ENCODE peak calls at places on chromosomes 7 and 10, in eight cellular contexts. H, J, K, X, E, D, Q and R are unnamed samples.

GRCh38 chr10:132117636-132118190 is 52.0 kb downstream of the JAKMIP3 start:
- DNase-seq in E (no peak), H (no peak), Q (no peak), X (no peak), D (no peak), J (no peak), K (no peak), R (no peak)

GRCh38 chr10:130193493-130194193 is 57.5 kb downstream of the GLRX3 start:
- DNase-seq in Q (no peak), H (no peak), E (peak; percentile 7), X (no peak), D (no peak), J (no peak), K (no peak), R (no peak)

GRCh38 chr7:22109761-22110160 is 164.1 kb upstream of the CDCA7L start:
- DNase-seq in J (peak; percentile 65), E (peak; percentile 37), H (peak; percentile 44), D (peak; percentile 59), X (no peak), K (no peak), Q (peak; percentile 52), R (peak; percentile 55)

GRCh38 chr10:69721690-69722310 is 79.9 kb upstream of the COL13A1 start:
- DNase-seq in K (no peak), X (no peak), E (peak; percentile 61), Q (peak; percentile 39), H (no peak), D (no peak), J (no peak), R (no peak)

GRCh38 chr7:26151650-26151952 is 397 bp upstream of the NFE2L3 start:
- DNase-seq in K (no peak), Q (no peak), D (no peak), X (no peak), E (no peak), J (no peak), H (no peak), R (no peak)

GRCh38 chr7:14381306-14381705 is 391.8 kb upstream of the ETV1 start:
- DNase-seq in H (no peak), Q (no peak), D (no peak), J (no peak), X (no peak), E (peak; percentile 41), K (no peak), R (no peak)

GRCh38 chr10:89426230-89426868 is 12.0 kb downstream of the IFIT5 start:
- DNase-seq in K (no peak), D (peak; percentile 72), J (peak; percentile 64), X (no peak), H (no peak), Q (peak; percentile 60), E (peak; percentile 75), R (no peak)

GRCh38 chr10:84214612-84215235 is 10.6 kb downstream of the LRIT2 start:
- DNase-seq in X (peak; percentile 15), D (no peak), Q (peak; percentile 60), J (peak; percentile 70), K (no peak), H (peak; percentile 54), E (no peak), R (peak; percentile 52)

GRCh38 chr7:95904099-95904498 is 131.7 kb downstream of the DYNC1I1 start:
- DNase-seq in E (no peak), K (no peak), X (no peak), D (no peak), J (no peak), H (no peak), Q (no peak), R (peak; percentile 20)

GRCh38 chr7:65251851-65252620 is 121.6 kb upstream of the ZNF92 start:
- DNase-seq in E (peak; percentile 19), K (peak; percentile 14), H (peak; percentile 53), X (no peak), Q (peak; percentile 89), J (no peak), D (peak; percentile 85), R (peak; percentile 76)

DNA sequence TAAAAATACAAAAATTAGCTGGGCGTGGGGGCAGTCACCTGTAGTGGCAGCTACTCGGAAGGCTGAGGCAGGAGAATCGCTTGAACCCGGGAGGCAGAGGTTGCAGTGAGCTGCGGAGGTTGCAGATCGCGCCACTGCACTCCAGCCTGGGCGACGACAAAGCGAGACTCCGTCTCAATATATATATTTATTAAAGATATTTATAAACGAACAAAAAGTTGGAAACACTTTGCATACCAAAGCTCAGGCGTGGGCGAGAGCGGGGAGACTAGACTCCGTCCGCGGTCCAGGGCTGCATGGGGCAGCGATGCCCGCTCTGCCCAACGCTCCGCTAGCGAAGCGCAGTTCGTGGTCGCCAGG is 7.9 kb upstream of the CRYGN start:
- DNase-seq in D (no peak), E (no peak), J (no peak), Q (no peak), K (no peak), H (no peak), X (no peak), R (no peak)
- H3K4me3 ChIP-seq in D (peak overlapping the region; percentile 25), E (no peak overlapping the region), J (no peak overlapping the region), Q (peak overlapping the region; percentile 53), K (peak overlapping the region; percentile 41), H (peak overlapping the region; percentile 46), X (peak overlapping the region; percentile 56), R (peak overlapping the region; percentile 45)

DNA sequence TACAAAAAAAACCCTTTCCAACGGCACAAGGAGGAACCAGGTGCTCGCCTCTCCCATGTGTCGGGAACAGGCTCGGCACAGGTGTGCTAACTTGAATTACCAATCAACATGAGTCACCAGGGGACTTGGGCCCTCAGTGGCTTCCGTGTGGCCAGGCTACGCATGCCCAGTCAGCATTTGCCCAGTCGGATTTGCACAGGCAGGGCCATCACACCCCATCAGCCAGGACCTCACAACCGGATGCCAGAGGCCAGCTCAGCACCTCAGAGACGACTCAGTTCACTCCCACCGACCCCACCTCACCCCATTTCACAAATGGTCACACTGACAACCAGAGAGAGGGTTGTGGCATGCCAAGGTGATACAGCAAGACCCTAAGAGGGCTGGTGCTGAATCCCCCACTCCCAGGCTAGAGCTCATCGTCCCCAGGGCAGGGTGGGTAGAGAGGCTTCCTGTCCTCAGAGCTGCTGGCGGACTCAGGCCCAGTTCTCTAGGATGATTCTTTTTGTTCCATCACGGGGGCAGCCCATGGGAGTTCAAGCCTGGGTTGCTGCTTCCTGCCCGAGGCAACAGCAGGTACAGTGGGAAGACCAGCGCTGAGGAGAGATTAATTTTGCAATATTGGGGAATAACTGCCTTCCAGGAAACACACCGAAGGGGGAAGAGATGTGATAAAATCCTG is 13.6 kb downstream of the ANXA11 start:
- DNase-seq in E (no peak), Q (no peak), J (no peak), D (no peak), H (peak; percentile 92), X (no peak), K (no peak), R (no peak)
- H3K27ac ChIP-seq in E (no peak overlapping the region), Q (no peak overlapping the region), J (no peak overlapping the region), D (no peak overlapping the region), H (peak overlapping the region; percentile 73), X (no peak overlapping the region), K (no peak overlapping the region), R (no peak overlapping the region)

DNA sequence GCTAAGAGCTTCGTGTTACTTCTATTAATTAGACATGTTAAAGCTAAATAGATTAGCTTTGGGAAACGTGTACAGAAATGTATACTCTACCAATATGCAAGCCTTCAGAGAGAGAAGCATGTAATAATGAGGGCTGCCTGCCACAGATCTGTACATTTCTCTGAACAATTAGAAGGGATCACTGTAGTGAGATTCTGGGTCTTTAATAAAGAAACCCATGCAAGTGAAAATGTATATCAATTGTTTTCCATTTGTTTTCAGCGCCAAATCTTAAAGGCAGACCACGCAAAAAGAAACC is 149.1 kb downstream of the ARID5B start:
- DNase-seq in X (no peak), E (no peak), H (no peak), J (no peak), K (no peak), D (no peak), Q (no peak), R (no peak)
- H3K4me1 ChIP-seq in X (peaks cover 75% of the 10 kb centered on the region), E (peaks cover 19% of the 10 kb centered on the region), H (peaks cover 4% of the 10 kb centered on the region), J (peaks cover 65% of the 10 kb centered on the region), K (peaks cover 13% of the 10 kb centered on the region), D (peaks cover 43% of the 10 kb centered on the region), Q (peaks cover 11% of the 10 kb centered on the region), R (peaks cover 56% of the 10 kb centered on the region)

GRCh38 chr7:99576251-99576650 is 17.8 kb downstream of the ZNF655 start:
- DNase-seq in J (no peak), D (no peak), E (no peak), Q (no peak), X (no peak), H (no peak), K (no peak), R (no peak)

GRCh38 chr7:99579281-99579955 is 18.6 kb upstream of the TMEM225B start:
- DNase-seq in X (no peak), H (no peak), K (no peak), D (no peak), J (no peak), E (no peak), Q (no peak), R (no peak)

GRCh38 chr7:99579956-99580777 is 17.9 kb upstream of the TMEM225B start:
- DNase-seq in Q (peak; percentile 88), X (no peak), E (peak; percentile 23), K (no peak), J (no peak), H (peak; percentile 27), D (peak; percentile 75), R (no peak)
- H3K4me3 ChIP-seq in Q (peak overlapping the region; percentile 66), X (peak overlapping the region; percentile 53), E (peak overlapping the region; percentile 68), K (peak overlapping the region; percentile 47), J (no peak overlapping the region), H (peak overlapping the region; percentile 57), D (peak overlapping the region; percentile 64), R (peak overlapping the region; percentile 67)

GRCh38 chr7:102828291-102828690 is 79.5 kb downstream of the FAM185A start:
- DNase-seq in K (no peak), E (peak; percentile 90), X (no peak), H (no peak), J (no peak), D (no peak), Q (no peak), R (no peak)
- H3K27ac ChIP-seq in K (no peak overlapping the region), E (no peak overlapping the region), X (no peak overlapping the region), H (no peak overlapping the region), J (no peak overlapping the region), D (no peak overlapping the region), Q (no peak overlapping the region), R (no peak overlapping the region)

GRCh38 chr10:86769991-86770390 is 13.6 kb downstream of the BMPR1A start:
- DNase-seq in E (no peak), H (no peak), Q (no peak), X (no peak), K (no peak), J (no peak), D (no peak), R (no peak)
- H3K4me1 ChIP-seq in E (peaks cover 2% of the 10 kb centered on the region), H (no peaks in the 10 kb centered on the region), Q (peaks cover 53% of the 10 kb centered on the region), X (peaks cover 48% of the 10 kb centered on the region), K (no peaks in the 10 kb centered on the region), J (no peaks in the 10 kb centered on the region), D (peaks cover 4% of the 10 kb centered on the region), R (peaks cover 33% of the 10 kb centered on the region)

DNA sequence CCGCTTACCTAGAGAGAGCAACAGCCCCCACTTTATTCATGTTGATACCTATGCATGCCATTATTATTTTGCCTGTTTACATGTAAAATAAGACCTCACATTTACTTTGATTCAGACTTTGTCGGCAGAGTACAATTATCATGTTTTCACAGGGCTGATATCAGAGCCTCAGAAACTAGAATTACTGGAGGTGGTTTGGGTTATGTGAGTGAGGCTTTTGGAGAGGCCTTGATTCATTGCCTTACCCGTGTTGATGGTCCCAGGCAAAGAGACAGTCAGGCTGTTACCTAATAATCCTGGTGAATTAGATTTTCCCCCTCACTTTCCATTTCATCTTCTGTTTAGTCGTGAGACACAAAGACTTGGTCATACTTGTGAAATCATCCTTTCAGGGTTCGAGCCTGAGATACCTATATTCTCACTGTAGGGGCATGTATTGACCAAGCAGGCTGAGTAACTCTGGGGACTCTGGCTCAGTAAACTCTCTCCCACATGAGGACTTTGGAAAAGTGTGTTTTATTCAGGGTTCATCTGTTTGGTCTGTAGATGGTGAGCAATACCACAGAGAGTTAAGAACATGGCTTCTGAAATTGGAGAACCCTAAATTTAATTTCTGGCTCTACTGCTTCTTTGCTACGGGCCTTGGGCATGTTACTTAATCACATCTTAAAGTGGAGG is 150.9 kb downstream of the CELF2 start:
- DNase-seq in X (no peak), J (no peak), K (no peak), D (no peak), E (no peak), Q (no peak), H (no peak), R (no peak)
- H3K4me3 ChIP-seq in X (peak overlapping the region; percentile 62), J (no peak overlapping the region), K (no peak overlapping the region), D (no peak overlapping the region), E (no peak overlapping the region), Q (no peak overlapping the region), H (no peak overlapping the region), R (no peak overlapping the region)